ENCODE peak calls at places on chromosomes 1 and 21, in nine cellular contexts. R is uterus, A is NCI-H1092, D is body of pancreas, O is NCI-H1048, L is glomerular endothelial cell, C is H7, B is posterior cingulate gyrus, Y is pancreas. S is an unnamed sample.

GRCh38 chr1:168110896-168111545 is 25.7 kb downstream of the GPR161 start:
- DNase-seq in R (no peak), A (no peak), D (no peak), O (no peak), L (no peak), C (peak), B (no peak), Y (no peak), S (no peak)

GRCh38 chr1:7752512-7753417 is 18.3 kb upstream of the VAMP3 start:
- DNase-seq in R (peak), A (peak), D (peak), O (peak), L (peak), C (peak), B (peak), Y (peak), S (no peak)

GRCh38 chr1:85573348-85573747 is 7.2 kb upstream of the CCN1 start:
- DNase-seq in R (no peak), A (no peak), D (peak), O (no peak), L (no peak), C (no peak), B (no peak), Y (no peak), S (no peak)

GRCh38 chr1:160018900-160019299 is 12.9 kb downstream of the PIGM start:
- DNase-seq in R (no peak), A (no peak), D (no peak), O (no peak), L (no peak), C (no peak), B (no peak), Y (no peak), S (no peak)

GRCh38 chr1:209585672-209586071 is 2.2 kb downstream of the CAMK1G start:
- DNase-seq in R (no peak), A (peak), D (peak), O (no peak), L (no peak), C (peak), B (peak), Y (peak), S (no peak)

GRCh38 chr1:21318714-21319159 is 28.5 kb upstream of the ECE1 start:
- DNase-seq in R (peak), A (no peak), D (peak), O (no peak), L (no peak), C (peak), B (no peak), Y (peak), S (no peak)

GRCh38 chr1:162389021-162389818 is 7.7 kb downstream of the C1orf226 start:
- DNase-seq in R (no peak), A (no peak), D (no peak), O (no peak), L (no peak), C (peak), B (no peak), Y (no peak), S (no peak)

GRCh38 chr1:205706601-205707502 is 26.5 kb upstream of the SLC45A3 start:
- DNase-seq in R (peak), A (no peak), D (no peak), O (no peak), L (no peak), C (no peak), B (no peak), Y (no peak), S (no peak)

GRCh38 chr1:107538502-107538901 is 397.7 kb downstream of the NTNG1 start:
- DNase-seq in R (no peak), A (no peak), D (no peak), O (no peak), L (no peak), C (peak), B (no peak), Y (no peak), S (no peak)

GRCh38 chr1:18373882-18374493 is 106.7 kb upstream of the KLHDC7A start:
- DNase-seq in R (no peak), A (no peak), D (no peak), O (no peak), L (no peak), C (peak), B (no peak), Y (peak), S (no peak)

GRCh38 chr1:30834249-30834648 is 74.3 kb downstream of the SDC3 start:
- DNase-seq in R (no peak), A (no peak), D (no peak), O (no peak), L (no peak), C (no peak), B (no peak), Y (no peak), S (no peak)

GRCh38 chr1:151864411-151864810 is 10.9 kb upstream of the THEM5 start:
- DNase-seq in R (no peak), A (no peak), D (no peak), O (no peak), L (no peak), C (no peak), B (no peak), Y (no peak), S (no peak)

GRCh38 chr21:43817157-43818086 is 28.0 kb downstream of the RRP1 start:
- DNase-seq in R (no peak), A (no peak), D (no peak), O (no peak), L (no peak), C (peak), B (no peak), Y (no peak), S (no peak)